ENCODE peak calls at places on chromosome 2, in nine cellular contexts. J is progenitor cell of endocrine pancreas, K is MCF 10A, O is endodermal cell, U is body of pancreas, N is K562, I is RWPE1, Q is mammary epithelial cell, G is fibroblast of the aortic adventitia. X is an unnamed sample.

GRCh38 chr2:203582468-203582867 is 47.4 kb upstream of the RAPH1 start:
- DNase-seq in G (peak), O (no peak), I (no peak), N (no peak), J (no peak), U (no peak), K (peak), Q (no peak), X (no peak)

GRCh38 chr2:20540587-20541304 is 93.9 kb downstream of the RHOB start:
- DNase-seq in N (no peak), O (no peak), Q (no peak), I (no peak), U (no peak), K (peak), J (no peak), G (no peak), X (no peak)

GRCh38 chr2:69390474-69390873 is 3.4 kb upstream of the GFPT1 start:
- DNase-seq in K (no peak), Q (no peak), O (no peak), N (no peak), I (no peak), U (no peak), G (no peak), J (no peak), X (no peak)

GRCh38 chr2:37635359-37636208 is 35.9 kb downstream of the CDC42EP3 start:
- DNase-seq in K (peak), J (no peak), I (peak), N (no peak), G (peak), U (peak), O (no peak), Q (peak), X (no peak)

GRCh38 chr2:197307236-197307932 is 3.2 kb downstream of the ANKRD44 start:
- DNase-seq in O (no peak), J (no peak), U (no peak), I (no peak), K (no peak), G (no peak), N (no peak), Q (no peak), X (no peak)

GRCh38 chr2:136238214-136238551 is 120.2 kb upstream of the CXCR4 start:
- DNase-seq in J (no peak), O (no peak), K (peak), N (no peak), I (no peak), Q (peak), G (peak), U (no peak), X (no peak)

GRCh38 chr2:202032841-202033316 is 776 bp upstream of the FZD7 start:
- DNase-seq in N (peak), U (peak), K (peak), Q (peak), G (peak), J (peak), O (peak), I (peak), X (peak)

GRCh38 chr2:230899786-230900185 is 25.3 kb downstream of the GPR55 start:
- DNase-seq in Q (no peak), G (no peak), O (no peak), J (no peak), U (no peak), I (no peak), K (no peak), N (no peak), X (no peak)

GRCh38 chr2:159119652-159120257 is 151.3 kb downstream of the TANC1 start:
- DNase-seq in K (no peak), G (no peak), U (no peak), J (no peak), Q (no peak), O (no peak), I (no peak), N (peak), X (no peak)

GRCh38 chr2:159117658-159118057 is 149.2 kb downstream of the TANC1 start:
- DNase-seq in Q (no peak), O (no peak), G (no peak), K (no peak), U (no peak), N (no peak), J (no peak), I (no peak), X (no peak)

GRCh38 chr2:159116922-159117321 is 148.5 kb downstream of the TANC1 start:
- DNase-seq in U (no peak), G (no peak), N (no peak), I (no peak), O (peak), J (no peak), K (no peak), Q (no peak), X (no peak)

GRCh38 chr2:159118115-159118858 is 149.8 kb downstream of the TANC1 start:
- DNase-seq in U (peak), Q (peak), O (peak), K (peak), I (peak), J (peak), G (peak), N (peak), X (peak)

GRCh38 chr2:159118859-159119510 is 150.5 kb downstream of the TANC1 start:
- DNase-seq in J (no peak), N (no peak), U (no peak), K (no peak), O (no peak), I (no peak), G (no peak), Q (no peak), X (no peak)
- TF ChIP-seq CTCF in J (no peak), N (no peak), U (no peak), K (no peak), O (no peak), I (no peak), G (no peak), Q (no peak), X (no peak)

DNA sequence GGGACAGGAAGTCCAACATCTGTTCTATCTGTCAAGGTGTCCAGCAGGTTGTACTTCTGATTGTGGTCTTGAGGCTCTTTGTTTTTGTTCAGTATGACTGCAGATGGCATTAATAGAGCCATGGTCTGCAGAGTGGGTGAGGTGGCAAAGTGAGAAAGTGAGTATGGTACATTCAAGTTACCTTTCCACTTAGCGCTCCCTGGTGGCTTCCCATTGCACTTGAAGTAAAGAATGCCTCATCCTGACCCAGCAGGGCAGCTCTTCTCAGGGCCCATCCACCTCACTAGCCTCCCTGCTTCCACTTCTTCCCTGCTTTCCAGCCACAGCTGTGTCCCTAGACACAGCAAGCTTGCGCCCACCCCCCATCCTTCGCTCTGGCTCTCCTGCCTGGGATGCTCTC is 148.0 kb upstream of the ALPP start:
- DNase-seq in U (peak), J (no peak), K (peak), Q (no peak), N (peak), I (no peak), G (peak), O (peak), X (no peak)
- TF ChIP-seq CTCF in U (no peak), J (peak), K (no peak), Q (peak), N (peak), I (no peak), G (no peak), O (peak), X (peak)

GRCh38 chr2:161063946-161064306 is 96.3 kb upstream of the TANK start:
- DNase-seq in G (no peak), Q (no peak), I (no peak), O (no peak), K (no peak), J (no peak), U (no peak), N (no peak), X (no peak)
- TF ChIP-seq CTCF in G (no peak), Q (no peak), I (peak), O (no peak), K (no peak), J (no peak), U (no peak), N (no peak), X (no peak)

GRCh38 chr2:113918229-113918628 is 28.3 kb downstream of the ACTR3 start:
- DNase-seq in N (no peak), J (no peak), Q (no peak), I (no peak), K (no peak), O (no peak), U (no peak), G (no peak), X (no peak)
- TF ChIP-seq CTCF in N (no peak), J (no peak), Q (no peak), I (no peak), K (no peak), O (no peak), U (no peak), G (no peak), X (no peak)

GRCh38 chr2:120879401-120880295 is 144.0 kb downstream of the GLI2 start:
- DNase-seq in U (no peak), K (no peak), Q (no peak), O (no peak), J (no peak), N (no peak), I (peak), G (no peak), X (no peak)
- TF ChIP-seq CTCF in U (no peak), K (no peak), Q (no peak), O (peak), J (no peak), N (peak), I (no peak), G (peak), X (no peak)

GRCh38 chr2:170009209-170009608 is 168.7 kb upstream of the MYO3B start:
- DNase-seq in O (no peak), Q (no peak), I (no peak), J (no peak), U (no peak), K (no peak), N (no peak), G (no peak), X (no peak)

GRCh38 chr2:170002096-170002495 is 174.8 kb downstream of the UBR3 start:
- DNase-seq in U (no peak), J (no peak), Q (no peak), O (no peak), G (no peak), K (no peak), N (no peak), I (no peak), X (no peak)

GRCh38 chr2:170006592-170007327 is 171.2 kb upstream of the MYO3B start:
- DNase-seq in O (no peak), J (no peak), U (peak), I (no peak), K (peak), Q (no peak), N (no peak), G (peak), X (no peak)

DNA sequence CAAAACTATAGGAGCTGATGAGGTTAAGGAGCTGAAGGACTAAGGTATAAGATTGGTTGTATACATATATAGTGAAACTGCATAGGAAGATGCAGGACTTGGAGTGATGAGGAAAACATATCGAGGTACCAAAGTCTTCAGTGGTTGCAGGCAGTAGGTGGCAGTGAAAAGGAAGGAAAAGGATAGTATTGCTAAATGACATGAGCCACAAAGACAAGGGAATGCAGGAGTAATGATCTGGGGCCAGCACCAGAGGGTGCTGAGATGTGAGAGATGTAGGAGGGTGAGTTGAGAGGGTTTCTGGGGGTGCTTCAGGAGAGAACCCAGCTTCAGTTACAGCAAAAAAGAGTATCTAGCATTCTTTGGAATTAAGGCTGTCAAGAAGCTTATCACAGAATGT is 172.2 kb upstream of the MYO3B start:
- DNase-seq in I (no peak), N (peak), U (no peak), J (no peak), G (no peak), K (peak), Q (peak), O (peak), X (no peak)
- TF ChIP-seq CTCF in I (no peak), N (peak), U (no peak), J (no peak), G (no peak), K (no peak), Q (no peak), O (peak), X (no peak)

DNA sequence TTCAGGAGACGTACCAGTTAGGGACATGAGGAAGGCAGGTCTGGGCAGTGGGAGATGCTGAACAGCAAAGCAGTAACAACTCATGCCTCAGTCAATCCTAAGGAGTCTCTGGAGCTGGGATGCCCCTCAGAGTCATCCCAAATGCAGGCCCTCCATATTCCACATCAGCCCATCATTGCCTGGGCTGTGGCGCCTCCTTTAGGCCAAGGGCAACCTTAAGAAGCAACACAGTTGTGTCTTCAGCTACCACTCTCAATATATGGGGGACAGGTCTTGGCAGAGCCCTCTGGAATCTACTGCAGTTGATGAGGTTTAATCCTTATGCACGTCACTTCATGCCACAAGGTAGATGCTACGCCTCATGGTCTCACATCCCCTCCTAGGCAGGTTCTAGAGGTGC is 682.0 kb upstream of the RAB6C start:
- DNase-seq in Q (no peak), J (no peak), O (peak), U (no peak), G (no peak), N (peak), I (no peak), K (no peak), X (no peak)
- TF ChIP-seq CTCF in Q (peak), J (peak), O (peak), U (no peak), G (no peak), N (peak), I (no peak), K (no peak), X (peak)